ENCODE peak calls at places on chromosomes 6 and 20, in six cellular contexts. M is H1, F is GM12878, V is GM12892, L is K562, E is HepG2. O is an unnamed sample.

GRCh38 chr6:3390698-3391097 is 66.2 kb downstream of the SLC22A23 start:
- DNase-seq in M (no peak), F (no peak), V (no peak), L (peak), E (no peak), O (no peak)

GRCh38 chr6:81700414-81700813 is 52.1 kb downstream of the TENT5A start:
- DNase-seq in M (no peak), F (no peak), V (no peak), L (no peak), E (no peak), O (no peak)

GRCh38 chr6:6851059-6851658 is 256.6 kb upstream of the RREB1 start:
- DNase-seq in M (no peak), F (no peak), V (no peak), L (peak), E (peak), O (no peak)

GRCh38 chr6:82875573-82876185 is 190.0 kb downstream of the UBE3D start:
- DNase-seq in M (no peak), F (no peak), V (no peak), L (peak), E (no peak), O (no peak)

GRCh38 chr20:39767352-39767751 is 805.2 kb downstream of the DHX35 start:
- DNase-seq in M (no peak), F (no peak), V (no peak), L (no peak), E (no peak), O (no peak)

GRCh38 chr6:100923481-100923880 is 42.4 kb upstream of the ASCC3 start:
- DNase-seq in M (no peak), F (no peak), V (no peak), L (no peak), E (no peak), O (no peak)

GRCh38 chr6:165497472-165497871 is 165.6 kb downstream of the PDE10A start:
- DNase-seq in M (no peak), F (no peak), V (no peak), L (no peak), E (no peak), O (no peak)

GRCh38 chr20:41047975-41048305 is 19.3 kb downstream of the TOP1 start:
- DNase-seq in M (no peak), F (no peak), V (no peak), L (no peak), E (no peak), O (no peak)

GRCh38 chr6:151738267-151738666 is 69.2 kb upstream of the ESR1 start:
- DNase-seq in M (no peak), F (no peak), V (no peak), L (no peak), E (no peak), O (no peak)

GRCh38 chr20:46715292-46715756 is 5.9 kb downstream of the SLC2A10 start:
- DNase-seq in M (no peak), F (no peak), V (no peak), L (no peak), E (no peak), O (no peak)

GRCh38 chr6:116287668-116288282 is 8.0 kb upstream of the TSPYL1 start:
- DNase-seq in M (no peak), F (no peak), V (no peak), L (peak), E (peak), O (no peak)

GRCh38 chr6:49987749-49988148 is 18.3 kb upstream of the DEFB113 start:
- DNase-seq in M (no peak), F (no peak), V (no peak), L (no peak), E (no peak), O (no peak)
- TF ChIP-seq TAF1 in M (no peak), F (no peak), V (no peak), L (no peak), E (no peak), O (no peak)

DNA sequence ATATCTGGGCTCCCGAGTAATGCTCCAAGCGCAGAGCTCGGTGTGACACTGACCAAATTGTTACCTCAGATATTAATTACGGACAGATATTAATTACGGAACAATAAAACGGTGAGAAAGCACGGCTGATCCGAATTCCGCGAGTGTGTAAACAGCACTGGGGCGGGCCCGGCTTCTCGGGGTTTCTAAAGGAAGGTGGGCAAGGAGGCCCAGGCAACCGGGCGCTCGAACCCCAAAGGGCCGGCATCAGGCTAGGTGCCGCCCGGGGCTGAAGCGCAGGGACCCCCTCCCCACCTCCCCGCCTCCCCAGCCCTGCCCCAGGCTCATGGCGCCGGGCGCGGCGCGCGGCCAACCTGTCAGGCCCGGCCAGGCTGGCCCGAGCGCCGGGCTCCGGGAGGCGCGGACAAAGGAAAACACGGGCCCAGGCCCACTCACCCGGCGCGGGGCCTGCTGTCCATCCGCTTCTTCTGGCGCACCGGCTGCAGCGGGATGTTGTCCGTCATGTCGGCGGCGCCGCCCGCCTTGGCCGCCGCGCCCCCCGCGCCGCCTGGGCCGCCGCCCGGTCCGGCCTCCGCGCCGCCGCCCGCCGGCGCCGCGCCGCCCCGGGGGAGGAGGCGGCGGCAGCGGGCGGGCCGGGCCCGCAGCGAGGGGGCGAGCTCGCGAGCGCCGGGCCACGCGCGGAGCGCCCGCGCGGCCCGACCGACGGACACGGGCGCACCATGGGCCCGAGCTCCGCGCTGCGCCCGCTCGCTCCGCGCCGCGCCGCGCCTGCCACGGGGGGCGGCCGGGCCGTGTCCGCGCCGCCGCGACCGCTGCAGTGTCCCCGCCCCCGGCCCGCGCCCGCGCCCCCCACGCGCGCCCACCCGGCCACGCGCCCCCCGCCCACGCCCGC is at the start of gene ATP9A:
- DNase-seq in M (peak), F (no peak), V (no peak), L (no peak), E (no peak), O (no peak)
- TF ChIP-seq POLR2AphosphoS5 in M (no peak), F (no peak), V (no peak), L (no peak), E (no peak), O (no peak)

GRCh38 chr6:30743099-30744053 is 889 bp upstream of the FLOT1 start:
- DNase-seq in M (no peak), F (no peak), V (no peak), L (peak), E (no peak), O (no peak)

GRCh38 chr6:30741789-30742315 is 635 bp downstream of the FLOT1 start:
- DNase-seq in M (no peak), F (no peak), V (no peak), L (no peak), E (no peak), O (no peak)

GRCh38 chr6:30742316-30743098 is at the start of gene FLOT1:
- DNase-seq in M (peak), F (peak), V (peak), L (peak), E (peak), O (peak)

GRCh38 chr6:30740993-30741784 is 1.3 kb downstream of the FLOT1 start:
- DNase-seq in M (no peak), F (no peak), V (no peak), L (no peak), E (no peak), O (no peak)

DNA sequence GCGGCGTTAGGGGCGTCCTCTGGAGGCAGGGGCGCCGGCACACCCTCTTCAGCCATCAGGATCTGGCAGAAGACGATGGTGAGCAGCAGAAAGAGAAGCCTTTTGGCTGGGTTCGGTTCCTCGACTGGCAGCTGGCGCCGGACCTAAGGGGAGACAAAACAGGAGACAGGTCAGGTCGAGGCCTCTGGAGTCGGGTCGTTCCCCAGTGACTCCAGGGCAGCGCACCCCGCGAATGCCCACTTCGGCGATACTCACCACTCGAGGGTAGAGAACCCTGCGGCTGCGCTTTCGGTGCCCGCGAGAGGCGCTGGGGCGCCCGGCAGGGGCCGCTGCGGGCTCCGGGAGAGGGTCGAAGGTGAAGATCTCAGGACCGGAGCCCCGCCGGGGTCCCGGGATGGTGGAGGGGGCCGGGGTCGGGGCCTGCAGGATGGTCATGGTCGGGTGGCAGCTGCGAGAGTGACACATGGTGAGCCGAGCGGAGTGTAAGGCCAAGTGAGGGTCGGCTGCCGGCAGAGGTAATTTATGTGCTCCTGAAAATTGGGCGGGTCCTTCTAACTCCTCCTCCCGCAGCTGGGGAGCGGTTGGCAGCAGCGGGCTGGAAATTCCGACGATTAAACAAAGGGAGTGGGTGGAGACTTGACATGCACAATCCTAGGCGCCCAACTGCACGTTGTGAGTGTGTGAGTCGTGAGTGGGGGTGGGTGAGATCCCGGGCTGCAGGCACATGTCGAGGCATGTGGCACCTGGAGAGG is at the start of gene IER3:
- DNase-seq in M (peak), F (no peak), V (peak), L (peak), E (peak), O (no peak)
- TF ChIP-seq POLR2A in M (peak), F (peak), V (peak), L (peak), E (no peak), O (peak)

GRCh38 chr6:17385660-17386059 is 7.7 kb upstream of the CAP2 start:
- DNase-seq in M (no peak), F (no peak), V (no peak), L (no peak), E (no peak), O (no peak)
- TF ChIP-seq TAF1 in M (no peak), F (no peak), V (no peak), L (no peak), E (no peak), O (no peak)

DNA sequence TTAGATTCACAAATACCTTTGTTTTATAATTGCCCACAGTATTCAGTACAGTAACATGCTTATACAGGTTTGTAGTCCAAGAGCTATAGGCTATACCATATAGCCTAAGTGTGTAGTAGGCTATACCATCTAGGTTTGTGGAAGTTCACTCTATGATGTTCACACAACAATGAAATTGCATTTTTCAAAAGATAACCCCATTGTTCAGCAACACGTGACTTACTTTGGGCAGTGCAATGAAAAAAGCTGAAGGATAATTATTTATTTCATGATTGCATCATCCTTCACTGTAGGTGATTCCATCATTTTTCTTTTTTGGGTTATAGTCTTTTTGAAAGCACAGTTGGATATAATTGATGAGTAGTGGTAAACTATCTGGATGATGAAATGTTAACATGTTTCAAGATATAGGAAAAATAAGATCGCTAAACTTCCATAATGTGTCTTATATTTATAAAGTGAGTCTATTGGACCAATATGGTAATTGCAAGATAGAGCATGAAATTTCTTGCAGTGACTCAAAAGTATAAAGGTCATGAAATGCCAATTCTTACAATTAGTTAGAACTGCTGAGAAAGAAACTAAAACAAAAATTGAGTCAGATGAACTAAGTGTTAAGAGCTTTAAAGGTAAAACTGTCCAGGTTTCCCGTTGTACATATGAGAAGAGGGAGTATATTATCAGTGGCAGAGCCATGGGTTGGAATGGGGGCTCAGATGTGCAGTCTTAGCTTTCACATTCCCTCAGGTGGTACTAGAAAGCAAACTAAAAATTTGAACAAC is 164.4 kb downstream of the ZFAND3 start:
- DNase-seq in M (no peak), F (no peak), V (no peak), L (no peak), E (no peak), O (no peak)
- TF ChIP-seq POLR2AphosphoS5 in M (no peak), F (no peak), V (no peak), L (no peak), E (no peak), O (no peak)

DNA sequence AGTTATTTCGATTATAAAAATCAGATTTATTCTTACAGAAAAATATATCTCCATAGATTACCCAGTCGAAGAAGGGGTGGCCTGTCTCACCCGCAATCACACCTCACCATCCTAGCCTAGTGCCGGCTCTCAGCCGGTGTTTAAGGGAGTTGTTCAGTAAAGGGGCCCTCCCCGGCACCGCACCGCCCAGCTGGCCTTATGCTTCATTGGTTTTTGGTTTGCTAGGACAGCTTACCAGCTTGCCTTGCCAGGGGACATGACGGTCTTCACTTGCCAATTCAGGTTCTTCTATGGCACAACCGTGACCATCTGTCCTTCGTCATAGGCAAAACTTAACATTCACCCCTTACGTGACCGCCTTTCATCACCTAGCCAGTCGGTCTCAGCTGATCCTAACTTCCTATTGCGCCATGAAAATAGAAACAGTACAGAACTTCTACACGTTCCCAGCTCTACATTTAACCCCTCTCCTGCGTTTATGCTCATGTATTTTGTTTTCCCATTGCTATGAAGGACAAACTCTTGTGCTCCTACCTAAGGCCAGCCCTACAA is 44.7 kb upstream of the SLC22A16 start:
- DNase-seq in M (no peak), F (no peak), V (no peak), L (no peak), E (no peak), O (no peak)
- TF ChIP-seq POLR2A in M (no peak), F (no peak), V (no peak), L (no peak), E (no peak), O (no peak)

GRCh38 chr20:53586640-53587039 is 7.0 kb downstream of the ZNF217 start:
- DNase-seq in M (no peak), F (no peak), V (no peak), L (no peak), E (no peak), O (no peak)
- TF ChIP-seq TAF1 in M (no peak), F (no peak), V (no peak), L (no peak), E (no peak), O (no peak)

O was measured in GM12891.